ENCODE peak calls at places on chromosomes 16 and 17, in five cellular contexts. One of them, this sample, is unnamed.

GRCh38 chr17:65345261-65346060 is 208.3 kb downstream of the RGS9 start:
- DNase-seq in neural progenitor cell: no peak
- DNase-seq in AG10803: no peak
- DNase-seq in fibroblast of lung: peak
- DNase-seq in PC-9: no peak
- DNase-seq in this sample: peak

GRCh38 chr17:69431835-69432234 is 17.3 kb downstream of the MAP2K6 start:
- DNase-seq in neural progenitor cell: no peak
- DNase-seq in AG10803: no peak
- DNase-seq in fibroblast of lung: no peak
- DNase-seq in PC-9: no peak
- DNase-seq in this sample: no peak

GRCh38 chr16:79599837-79600635 is 501 bp downstream of the MAF start:
- DNase-seq in neural progenitor cell: peak
- DNase-seq in AG10803: peak
- DNase-seq in fibroblast of lung: peak
- DNase-seq in PC-9: no peak
- DNase-seq in this sample: peak

GRCh38 chr17:73833779-73834613 is 189.8 kb upstream of the SDK2 start:
- DNase-seq in neural progenitor cell: no peak
- DNase-seq in AG10803: no peak
- DNase-seq in fibroblast of lung: peak
- DNase-seq in PC-9: no peak
- DNase-seq in this sample: no peak

GRCh38 chr16:50628156-50628802 is 52.8 kb downstream of the SNX20 start:
- DNase-seq in neural progenitor cell: no peak
- DNase-seq in AG10803: no peak
- DNase-seq in fibroblast of lung: no peak
- DNase-seq in PC-9: no peak
- DNase-seq in this sample: no peak

GRCh38 chr17:40702271-40702670 is 1.3 kb downstream of the KRT24 start:
- DNase-seq in neural progenitor cell: no peak
- DNase-seq in AG10803: no peak
- DNase-seq in fibroblast of lung: no peak
- DNase-seq in PC-9: peak
- DNase-seq in this sample: no peak

GRCh38 chr17:35449371-35449931 is 885 bp upstream of the SLFN13 start:
- DNase-seq in neural progenitor cell: peak
- DNase-seq in AG10803: no peak
- DNase-seq in fibroblast of lung: peak
- DNase-seq in PC-9: no peak
- DNase-seq in this sample: peak

GRCh38 chr17:5413682-5414081 is 5.8 kb downstream of the NUP88 start:
- DNase-seq in neural progenitor cell: no peak
- DNase-seq in AG10803: peak
- DNase-seq in fibroblast of lung: peak
- DNase-seq in PC-9: peak
- DNase-seq in this sample: peak

GRCh38 chr17:3893003-3893719 is at the start of gene CAMKK1:
- DNase-seq in neural progenitor cell: peak
- DNase-seq in AG10803: peak
- DNase-seq in fibroblast of lung: peak
- DNase-seq in PC-9: peak
- DNase-seq in this sample: peak

DNA sequence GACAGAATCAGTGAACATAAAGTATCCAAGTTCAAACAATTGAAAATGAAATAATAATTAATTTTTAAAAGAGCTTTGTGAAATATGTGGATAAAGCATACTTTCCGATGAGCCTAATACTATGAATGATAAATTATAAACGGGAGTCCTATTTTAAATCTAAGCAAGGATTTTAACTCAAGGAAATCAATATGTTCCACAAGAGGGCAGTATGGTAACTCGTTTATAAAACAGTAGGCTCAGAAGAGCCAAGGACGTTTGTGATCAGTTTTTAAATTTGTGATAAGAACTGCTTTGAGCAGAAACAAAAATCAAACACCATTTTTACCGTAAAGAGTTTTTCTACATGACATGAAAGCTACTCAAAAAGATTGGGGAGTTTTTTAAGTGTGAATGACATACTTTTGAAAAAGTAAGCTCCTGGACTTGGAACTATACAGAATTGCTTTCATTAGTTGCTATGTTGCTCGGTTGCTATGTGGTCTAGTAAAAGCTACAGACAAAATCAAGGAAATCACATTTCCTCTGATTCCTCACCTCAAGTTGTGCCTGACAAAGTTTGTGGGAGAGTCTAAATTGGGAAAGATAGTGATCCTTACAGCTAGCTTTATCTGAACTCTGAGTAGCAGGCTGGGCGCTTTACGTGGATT is 11.8 kb upstream of the TEKT1 start:
- DNase-seq in neural progenitor cell: peak
- DNase-seq in AG10803: peak
- DNase-seq in fibroblast of lung: peak
- DNase-seq in PC-9: peak
- DNase-seq in this sample: peak
- TF ChIP-seq CTCF in neural progenitor cell: peak
- TF ChIP-seq CTCF in AG10803: peak
- TF ChIP-seq CTCF in fibroblast of lung: peak
- TF ChIP-seq CTCF in PC-9: peak
- TF ChIP-seq CTCF in this sample: peak

GRCh38 chr16:87540072-87540976 is 47.5 kb upstream of the ZCCHC14 start:
- DNase-seq in neural progenitor cell: no peak
- DNase-seq in AG10803: no peak
- DNase-seq in fibroblast of lung: no peak
- DNase-seq in PC-9: no peak
- DNase-seq in this sample: peak
- H3K4me3 ChIP-seq in neural progenitor cell: no peak
- H3K4me3 ChIP-seq in AG10803: no peak
- H3K4me3 ChIP-seq in fibroblast of lung: no peak
- H3K4me3 ChIP-seq in PC-9: no peak
- H3K4me3 ChIP-seq in this sample: no peak

GRCh38 chr17:51734462-51734861 is 424.1 kb downstream of the CA10 start:
- DNase-seq in neural progenitor cell: peak
- DNase-seq in AG10803: no peak
- DNase-seq in fibroblast of lung: no peak
- DNase-seq in PC-9: no peak
- DNase-seq in this sample: no peak
- TF ChIP-seq CTCF in neural progenitor cell: peak
- TF ChIP-seq CTCF in AG10803: no peak
- TF ChIP-seq CTCF in fibroblast of lung: no peak
- TF ChIP-seq CTCF in PC-9: no peak
- TF ChIP-seq CTCF in this sample: peak

DNA sequence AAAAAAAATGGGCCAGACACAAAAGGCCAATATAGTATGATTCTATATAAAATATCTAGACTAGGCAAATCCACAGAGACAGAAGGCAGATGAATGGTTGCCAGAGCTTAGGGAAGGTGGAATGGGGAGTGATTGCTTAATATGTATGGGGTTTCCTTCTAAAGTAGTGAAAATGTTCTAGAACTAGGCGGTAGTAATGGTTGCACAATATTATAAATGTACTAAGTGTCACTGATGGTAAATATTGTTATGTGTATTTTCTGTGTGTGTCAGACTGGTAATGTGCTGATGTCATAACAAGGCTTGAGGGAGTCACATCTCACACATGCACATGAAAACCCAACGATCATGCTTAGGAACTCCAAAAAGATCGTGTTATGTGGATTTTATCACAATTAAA is 106.9 kb upstream of the SIAH1 start:
- DNase-seq in neural progenitor cell: no peak
- DNase-seq in AG10803: peak
- DNase-seq in fibroblast of lung: no peak
- DNase-seq in PC-9: no peak
- DNase-seq in this sample: peak
- H3K4me3 ChIP-seq in neural progenitor cell: no peak
- H3K4me3 ChIP-seq in AG10803: no peak
- H3K4me3 ChIP-seq in fibroblast of lung: no peak
- H3K4me3 ChIP-seq in PC-9: no peak
- H3K4me3 ChIP-seq in this sample: no peak

GRCh38 chr17:80704894-80705293 is 160.3 kb downstream of the RPTOR start:
- DNase-seq in neural progenitor cell: no peak
- DNase-seq in AG10803: no peak
- DNase-seq in fibroblast of lung: no peak
- DNase-seq in PC-9: no peak
- DNase-seq in this sample: no peak
- TF ChIP-seq CTCF in neural progenitor cell: no peak
- TF ChIP-seq CTCF in AG10803: no peak
- TF ChIP-seq CTCF in fibroblast of lung: no peak
- TF ChIP-seq CTCF in PC-9: no peak
- TF ChIP-seq CTCF in this sample: no peak

DNA sequence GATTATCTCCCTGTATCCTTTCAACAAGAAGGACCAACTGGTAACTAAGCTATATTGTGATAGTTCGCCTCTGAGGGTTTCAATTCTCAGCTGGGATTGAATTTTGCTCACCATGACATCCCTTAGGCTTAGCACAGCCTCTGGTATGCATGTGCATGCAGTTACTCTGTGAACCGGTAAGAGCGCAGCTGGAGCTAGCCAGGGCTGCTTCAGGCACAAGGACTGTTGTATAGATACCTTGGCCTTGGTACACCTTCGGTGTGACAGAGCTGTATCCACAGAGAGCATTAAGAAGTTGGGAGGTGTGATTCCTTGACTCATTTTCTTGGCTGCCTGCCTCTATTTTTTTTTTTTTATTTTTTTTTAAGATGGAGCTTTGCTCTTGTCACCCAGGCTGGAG is 2.3 kb upstream of the NUTF2 start:
- DNase-seq in neural progenitor cell: peak
- DNase-seq in AG10803: peak
- DNase-seq in fibroblast of lung: peak
- DNase-seq in PC-9: no peak
- DNase-seq in this sample: peak
- H3K4me3 ChIP-seq in neural progenitor cell: peak
- H3K4me3 ChIP-seq in AG10803: peak
- H3K4me3 ChIP-seq in fibroblast of lung: no peak
- H3K4me3 ChIP-seq in PC-9: no peak
- H3K4me3 ChIP-seq in this sample: no peak

DNA sequence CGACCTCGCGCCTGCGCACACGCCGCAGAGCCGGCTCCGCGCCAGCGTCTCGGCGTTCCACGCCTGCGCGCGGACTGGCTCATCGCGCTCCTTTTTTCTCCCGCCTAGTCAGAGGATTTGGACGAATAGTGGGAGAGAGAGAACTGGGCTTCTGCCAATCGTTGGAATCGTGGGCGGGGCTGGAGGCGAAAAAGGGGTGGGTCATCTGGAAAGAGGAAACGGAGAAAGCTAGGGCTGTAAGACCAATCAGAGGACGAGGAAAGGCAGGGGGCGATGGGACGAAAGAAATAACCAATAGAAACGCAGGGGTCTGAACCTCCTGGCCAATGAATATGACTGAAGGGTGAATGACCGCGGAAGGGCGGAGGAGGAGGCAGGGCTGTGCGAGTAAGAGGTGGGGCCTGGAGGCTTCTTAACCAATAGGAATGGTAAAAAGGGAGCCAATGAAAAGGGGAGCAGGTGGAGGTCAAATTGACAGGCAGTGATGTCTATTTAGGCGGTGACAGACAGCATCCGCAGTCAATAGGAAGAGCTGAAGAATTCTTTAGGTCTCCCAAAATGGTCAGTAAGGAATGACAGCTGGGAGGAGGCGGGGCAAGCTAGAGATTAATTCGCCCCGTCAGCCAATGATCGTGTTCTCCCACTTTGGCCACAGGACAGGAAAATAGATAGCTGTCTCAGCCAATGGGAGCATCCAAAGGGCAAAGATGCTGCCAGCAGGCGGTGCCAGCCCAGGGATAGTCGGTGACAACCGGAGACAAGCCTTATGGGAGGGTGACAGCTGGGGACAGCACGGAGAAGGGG is at the start of gene TBC1D10B:
- DNase-seq in neural progenitor cell: peak
- DNase-seq in AG10803: peak
- DNase-seq in fibroblast of lung: peak
- DNase-seq in PC-9: peak
- DNase-seq in this sample: peak
- TF ChIP-seq CTCF in neural progenitor cell: peak
- TF ChIP-seq CTCF in AG10803: peak
- TF ChIP-seq CTCF in fibroblast of lung: peak
- TF ChIP-seq CTCF in PC-9: no peak
- TF ChIP-seq CTCF in this sample: peak

DNA sequence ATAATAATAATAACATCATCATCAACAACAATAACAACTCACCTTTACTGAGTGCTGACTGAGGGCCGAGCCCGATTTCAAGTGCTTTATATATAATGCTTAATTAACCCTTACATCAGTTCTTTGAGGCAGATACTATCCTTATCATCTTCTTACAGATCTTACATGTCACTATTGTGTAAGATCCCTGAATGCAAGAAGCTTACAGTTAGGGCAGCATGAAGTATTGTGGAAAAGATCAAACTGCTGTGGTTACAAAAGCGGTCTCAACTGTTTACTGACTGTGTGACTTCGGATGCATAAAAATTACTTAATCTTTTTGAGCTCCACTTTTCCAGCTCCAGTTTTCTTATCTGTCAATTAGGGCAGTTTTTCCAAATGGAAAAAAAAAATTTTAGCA is 3.3 kb downstream of the VAT1 start:
- DNase-seq in neural progenitor cell: no peak
- DNase-seq in AG10803: peak
- DNase-seq in fibroblast of lung: no peak
- DNase-seq in PC-9: no peak
- DNase-seq in this sample: peak
- H3K4me3 ChIP-seq in neural progenitor cell: no peak
- H3K4me3 ChIP-seq in AG10803: no peak
- H3K4me3 ChIP-seq in fibroblast of lung: no peak
- H3K4me3 ChIP-seq in PC-9: no peak
- H3K4me3 ChIP-seq in this sample: no peak

GRCh38 chr16:47358816-47359215 is 102.0 kb downstream of the ITFG1 start:
- DNase-seq in neural progenitor cell: no peak
- DNase-seq in AG10803: no peak
- DNase-seq in fibroblast of lung: peak
- DNase-seq in PC-9: no peak
- DNase-seq in this sample: peak
- TF ChIP-seq CTCF in neural progenitor cell: no peak
- TF ChIP-seq CTCF in AG10803: no peak
- TF ChIP-seq CTCF in fibroblast of lung: no peak
- TF ChIP-seq CTCF in PC-9: no peak
- TF ChIP-seq CTCF in this sample: no peak

This sample was measured in choroid plexus epithelial cell.